ENCODE peak calls at places on chromosomes 3 and 15, in seven cellular contexts. W is activated CD4-positive, CD25-positive, alpha-beta regulatory T cell treated with anti-CD3 and anti-CD28 coated beads, Interleukin-2, amount 50 U/mL, for 72 hours; U is small intestine; I is nucleus accumbens; B is mesothelial cell of epicardium; O is iPS DF 6.9; C is AG20443. A is an unnamed sample.

GRCh38 chr15:71807691-71808091 is 2.7 kb upstream of the NR2E3 start:
- DNase-seq in I (no peak), U (no peak), B (no peak), W (no peak), O (no peak), C (peak), A (no peak)

GRCh38 chr15:89936051-89936792 is 23.5 kb upstream of the ARPIN start:
- DNase-seq in O (no peak), W (no peak), I (no peak), C (no peak), U (no peak), B (no peak), A (no peak)

GRCh38 chr3:128490650-128491070 is 2.3 kb downstream of the GATA2 start:
- DNase-seq in I (no peak), O (no peak), U (no peak), W (no peak), B (no peak), C (no peak), A (no peak)

GRCh38 chr3:38651153-38651789 is 1.8 kb upstream of the SCN5A start:
- DNase-seq in B (no peak), C (peak), O (no peak), U (peak), W (peak), I (peak), A (peak)

GRCh38 chr3:56915969-56916586 is 114.3 kb upstream of the ARHGEF3 start:
- DNase-seq in W (peak), O (no peak), I (no peak), U (peak), B (no peak), C (no peak), A (no peak)

GRCh38 chr15:68868296-68868695 is 47.6 kb upstream of the ANP32A start:
- DNase-seq in U (no peak), W (no peak), C (no peak), I (no peak), B (no peak), O (no peak), A (no peak)

GRCh38 chr3:54159917-54160316 is 37.6 kb downstream of the CACNA2D3 start:
- DNase-seq in B (no peak), O (no peak), I (no peak), C (no peak), U (no peak), W (no peak), A (no peak)

GRCh38 chr3:97108136-97108535 is 293.7 kb downstream of the EPHA6 start:
- DNase-seq in O (no peak), W (no peak), I (no peak), C (no peak), B (no peak), U (no peak), A (no peak)

GRCh38 chr15:24823473-24823872 is 131.3 kb upstream of the SNRPN start:
- DNase-seq in I (peak), B (peak), U (no peak), C (no peak), W (no peak), O (peak), A (no peak)

GRCh38 chr15:100461049-100461448 is 67.7 kb downstream of the CERS3 start:
- DNase-seq in W (no peak), O (no peak), I (no peak), B (no peak), U (no peak), C (no peak), A (no peak)

GRCh38 chr3:13011369-13012227 is 61.6 kb downstream of the IQSEC1 start:
- DNase-seq in C (no peak), I (no peak), B (no peak), U (peak), O (no peak), W (peak), A (no peak)

GRCh38 chr3:54243960-54244359 is 121.6 kb downstream of the CACNA2D3 start:
- DNase-seq in W (no peak), B (no peak), I (no peak), C (no peak), O (no peak), U (no peak), A (no peak)

GRCh38 chr3:46280105-46280797 is 38.0 kb downstream of the CCR3 start:
- DNase-seq in B (no peak), O (no peak), C (no peak), W (no peak), I (no peak), U (peak), A (no peak)

GRCh38 chr15:71677352-71677751 is 133.0 kb upstream of the NR2E3 start:
- DNase-seq in U (no peak), C (no peak), O (no peak), W (no peak), B (no peak), I (no peak), A (no peak)

GRCh38 chr15:67082007-67082536 is 16.7 kb downstream of the SMAD3 start:
- DNase-seq in U (peak), B (no peak), O (no peak), C (no peak), W (no peak), I (no peak), A (no peak)

GRCh38 chr15:100902436-100903190 is 16.5 kb upstream of the LRRK1 start:
- DNase-seq in W (no peak), C (peak), U (peak), B (no peak), O (no peak), I (no peak), A (no peak)

GRCh38 chr3:197508924-197509775 is 46.6 kb downstream of the BDH1 start:
- DNase-seq in O (no peak), B (no peak), W (no peak), C (no peak), I (no peak), U (no peak), A (no peak)

GRCh38 chr15:90716317-90716975 is 700 bp upstream of the BLM start:
- DNase-seq in I (no peak), C (no peak), U (no peak), B (no peak), O (no peak), W (no peak), A (no peak)

GRCh38 chr15:90059208-90059985 is 42.9 kb downstream of the IDH2 start:
- DNase-seq in O (no peak), W (peak), B (no peak), C (no peak), I (no peak), U (peak), A (no peak)

GRCh38 chr15:77118787-77119410 is 48.0 kb upstream of the TSPAN3 start:
- DNase-seq in C (peak), I (no peak), U (peak), B (no peak), W (no peak), O (no peak), A (peak)

GRCh38 chr3:16183601-16184270 is 9.3 kb downstream of the GALNT15 start:
- DNase-seq in B (no peak), I (no peak), C (peak), O (no peak), W (no peak), U (no peak), A (peak)

A was measured in WERI-Rb-1.